ENCODE peak calls at places on chromosome 3, in four cellular contexts. J is HepG2, W is GM12878, M is K562. E is an unnamed sample.

GRCh38 chr3:22555753-22556152 is 647.4 kb upstream of the UBE2E2 start:
- DNase-seq in J (no peak), W (no peak), M (no peak), E (no peak)

GRCh38 chr3:56926513-56927282 is 124.9 kb upstream of the ARHGEF3 start:
- DNase-seq in J (no peak), W (no peak), M (no peak), E (no peak)

GRCh38 chr3:184631339-184631965 is 69.9 kb downstream of the EPHB3 start:
- DNase-seq in J (no peak), W (no peak), M (no peak), E (no peak)

GRCh38 chr3:63845215-63845614 is 18.4 kb downstream of the THOC7 start:
- DNase-seq in J (no peak), W (no peak), M (no peak), E (no peak)

GRCh38 chr3:24100694-24101402 is 155.8 kb downstream of the NR1D2 start:
- DNase-seq in J (peak; percentile 50), W (no peak), M (no peak), E (no peak)

GRCh38 chr3:155995525-155996370 is 124.6 kb upstream of the KCNAB1 start:
- DNase-seq in J (peak; percentile 41), W (no peak), M (peak; percentile 26), E (no peak)

GRCh38 chr3:107425033-107425432 is 47.8 kb downstream of the CCDC54 start:
- DNase-seq in J (no peak), W (no peak), M (no peak), E (no peak)

GRCh38 chr3:74119221-74119620 is 494.5 kb upstream of the PDZRN3 start:
- DNase-seq in J (no peak), W (no peak), M (no peak), E (no peak)

GRCh38 chr3:196288141-196288460 is 575 bp upstream of the PCYT1A start:
- DNase-seq in J (no peak), W (no peak), M (no peak), E (no peak)

GRCh38 chr3:10173926-10174435 is 9.3 kb downstream of the IRAK2 start:
- DNase-seq in J (peak; percentile 55), W (no peak), M (peak; percentile 50), E (no peak)

GRCh38 chr3:179652467-179653105 is at the start of gene USP13:
- DNase-seq in J (peak; percentile 51), W (no peak), M (peak; percentile 64), E (peak; percentile 72)
- TF ChIP-seq ESRRA in J (no peak), W (no peak), M (no peak), E (no peak)

GRCh38 chr3:42476225-42477160 is 25.9 kb upstream of the VIPR1 start:
- DNase-seq in J (no peak), W (no peak), M (no peak), E (no peak)
- TF ChIP-seq CBFB in J (no peak), W (no peak), M (no peak), E (no peak)

GRCh38 chr3:16316847-16317560 is 52.0 kb downstream of the OXNAD1 start:
- DNase-seq in J (no peak), W (no peak), M (no peak), E (no peak)

GRCh38 chr3:16319307-16319706 is 54.3 kb downstream of the OXNAD1 start:
- DNase-seq in J (peak; percentile 25), W (no peak), M (peak; percentile 84), E (peak; percentile 67)

GRCh38 chr3:16318216-16318615 is 53.2 kb downstream of the OXNAD1 start:
- DNase-seq in J (no peak), W (no peak), M (no peak), E (no peak)

GRCh38 chr3:16316396-16316795 is 51.4 kb downstream of the OXNAD1 start:
- DNase-seq in J (no peak), W (no peak), M (no peak), E (no peak)

GRCh38 chr3:16317561-16317945 is 52.5 kb downstream of the OXNAD1 start:
- DNase-seq in J (no peak), W (no peak), M (no peak), E (no peak)
- TF ChIP-seq ESRRA in J (no peak), W (no peak), M (no peak), E (no peak)

GRCh38 chr3:134232146-134232545 is 18.5 kb downstream of the RYK start:
- DNase-seq in J (no peak), W (no peak), M (no peak), E (no peak)
- TF ChIP-seq CBFB in J (no peak), W (no peak), M (no peak), E (no peak)

DNA sequence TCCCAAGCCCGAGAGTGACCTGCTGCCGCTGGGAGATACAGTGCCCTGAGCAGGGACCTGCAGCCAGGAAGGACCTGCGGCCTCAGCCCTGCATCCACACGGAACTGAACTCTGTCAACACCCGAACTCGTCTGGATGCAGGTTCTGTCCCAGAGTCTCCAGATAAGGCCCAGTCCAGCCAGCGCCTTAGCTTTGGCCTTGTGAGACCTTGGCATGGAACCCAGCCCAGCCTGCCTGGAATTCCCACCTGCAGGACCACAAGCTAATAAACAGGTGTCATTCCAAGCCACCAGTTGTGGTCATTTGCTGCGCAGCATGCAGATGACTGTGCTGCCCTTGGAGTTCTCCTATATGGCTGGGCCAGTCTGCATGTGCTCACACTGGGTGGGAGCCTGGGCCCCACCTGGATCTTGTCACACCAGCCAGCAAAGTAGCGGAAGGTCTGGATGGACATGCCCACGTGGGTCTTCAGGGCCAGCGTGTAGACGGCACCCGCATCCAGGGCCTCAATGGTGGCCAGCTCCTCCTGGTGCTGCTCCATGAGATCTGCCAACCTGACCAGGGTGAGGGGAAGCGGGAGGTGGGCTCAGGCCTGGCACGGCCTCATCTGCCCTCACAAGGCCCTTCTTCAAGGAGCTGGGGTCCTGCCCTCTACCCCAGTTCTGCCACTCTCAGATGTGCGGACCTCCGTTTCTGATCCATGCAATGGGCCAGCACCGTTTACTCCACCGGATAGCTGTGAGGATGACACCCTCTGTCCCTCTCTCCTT is 47.2 kb upstream of the SLC41A3 start:
- DNase-seq in J (no peak), W (no peak), M (no peak), E (peak; percentile 5)
- TF ChIP-seq ESRRA in J (no peak), W (no peak), M (no peak), E (no peak)

GRCh38 chr3:159620281-159620680 is 368.4 kb upstream of the IL12A start:
- DNase-seq in J (no peak), W (no peak), M (no peak), E (no peak)

GRCh38 chr3:159619341-159619885 is 369.2 kb upstream of the IL12A start:
- DNase-seq in J (no peak), W (no peak), M (no peak), E (no peak)

GRCh38 chr3:159624616-159625015 is 364.0 kb upstream of the IL12A start:
- DNase-seq in J (no peak), W (no peak), M (no peak), E (no peak)

GRCh38 chr3:159616234-159616825 is 372.3 kb upstream of the IL12A start:
- DNase-seq in J (no peak), W (no peak), M (no peak), E (peak; percentile 59)

DNA sequence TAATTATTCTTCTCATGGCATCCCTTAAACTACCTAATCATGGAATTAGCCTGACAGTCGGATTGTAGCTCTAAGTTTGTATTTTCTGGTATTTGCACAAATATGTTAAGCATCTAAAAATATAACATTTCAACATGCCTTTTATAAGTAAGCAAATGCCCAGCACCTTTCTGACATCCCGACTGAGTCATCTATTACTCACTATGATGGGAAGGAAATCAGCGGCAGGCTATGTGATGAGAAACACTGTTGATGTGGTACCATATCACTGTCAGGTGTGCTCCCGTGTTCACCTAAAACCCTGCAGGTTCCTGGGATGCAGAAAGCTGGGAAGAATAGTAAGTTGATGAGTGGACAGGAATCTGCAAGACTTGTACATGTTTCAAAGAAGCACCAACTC is 367.8 kb upstream of the IL12A start:
- DNase-seq in J (no peak), W (no peak), M (no peak), E (no peak)
- TF ChIP-seq CBFB in J (no peak), W (no peak), M (no peak), E (no peak)

GRCh38 chr3:71672302-71672701 is 52.9 kb downstream of the EIF4E3 start:
- DNase-seq in J (no peak), W (no peak), M (no peak), E (no peak)
- TF ChIP-seq ESRRA in J (no peak), W (no peak), M (no peak), E (no peak)

E was measured in WTC11.